ENCODE peak calls at places on chromosomes 6 and 20, in eight cellular contexts. X is uterus; C is AG04450; B is NB4; W is ascending aorta; A is CD8-positive, alpha-beta T cell; Q is cardiac fibroblast; D is heart left ventricle. Y is an unnamed sample.

GRCh38 chr6:1082040-1082935 is 229.6 kb upstream of the FOXQ1 start:
- DNase-seq in Q (peak), D (no peak), W (no peak), B (peak), X (no peak), A (no peak), C (peak), Y (no peak)

GRCh38 chr6:116536216-116536621 is 9.3 kb downstream of the TRAPPC3L start:
- DNase-seq in Q (peak), C (no peak), A (no peak), D (no peak), B (peak), X (no peak), W (no peak), Y (no peak)

GRCh38 chr6:127516676-127517273 is 2.4 kb downstream of the MTCL3 start:
- DNase-seq in W (no peak), B (peak), A (peak), D (no peak), Q (peak), C (no peak), X (no peak), Y (peak)

GRCh38 chr6:31877651-31878161 is 1.1 kb downstream of the SLC44A4 start:
- DNase-seq in Q (no peak), X (no peak), B (no peak), A (no peak), D (no peak), C (no peak), W (no peak), Y (no peak)

GRCh38 chr6:28757429-28758045 is 166.2 kb downstream of the TRIM27 start:
- DNase-seq in B (no peak), Q (no peak), W (no peak), A (no peak), X (no peak), D (no peak), C (no peak), Y (no peak)

GRCh38 chr6:144544266-144544830 is 259.2 kb downstream of the UTRN start:
- DNase-seq in Q (no peak), C (no peak), X (no peak), D (no peak), W (no peak), B (no peak), A (no peak), Y (no peak)

GRCh38 chr20:56348306-56348695 is 10.5 kb upstream of the FAM210B start:
- DNase-seq in W (no peak), Q (peak), C (no peak), D (no peak), X (no peak), B (no peak), A (no peak), Y (no peak)

GRCh38 chr20:47506335-47506734 is 4.6 kb downstream of the NCOA3 start:
- DNase-seq in A (no peak), C (no peak), Q (no peak), B (no peak), D (no peak), W (no peak), X (no peak), Y (no peak)

GRCh38 chr6:13712485-13712990 is 903 bp upstream of the RANBP9 start:
- DNase-seq in B (peak), Q (peak), C (no peak), A (no peak), X (no peak), D (no peak), W (no peak), Y (no peak)

GRCh38 chr6:4804095-4804494 is 27.9 kb downstream of the CDYL start:
- DNase-seq in W (no peak), B (peak), C (no peak), D (no peak), Q (peak), X (no peak), A (no peak), Y (peak)

GRCh38 chr6:42961020-42961470 is 491 bp downstream of the GNMT start:
- DNase-seq in X (no peak), Q (no peak), A (no peak), D (no peak), C (no peak), W (no peak), B (no peak), Y (no peak)

GRCh38 chr6:109002100-109002697 is 92.4 kb downstream of the SESN1 start:
- DNase-seq in X (peak), A (no peak), D (no peak), W (no peak), Q (peak), C (no peak), B (no peak), Y (no peak)

GRCh38 chr6:164252952-164253351 is 838.4 kb downstream of the QKI start:
- DNase-seq in B (peak), Q (peak), D (no peak), W (no peak), C (no peak), X (no peak), A (no peak), Y (no peak)

GRCh38 chr6:170542031-170542719 is 10.9 kb downstream of the PSMB1 start:
- DNase-seq in Q (peak), C (no peak), A (no peak), W (no peak), X (no peak), D (no peak), B (no peak), Y (no peak)

GRCh38 chr6:162090734-162091133 is 636.8 kb downstream of the PRKN start:
- DNase-seq in A (no peak), W (no peak), Q (peak), X (no peak), D (no peak), C (no peak), B (no peak), Y (peak)

GRCh38 chr6:67606905-67607828 is 1027.9 kb upstream of the ADGRB3 start:
- DNase-seq in Q (peak), D (no peak), X (no peak), W (no peak), A (no peak), C (no peak), B (no peak), Y (peak)

GRCh38 chr6:145903356-145904102 is 60.6 kb downstream of the SHPRH start:
- DNase-seq in A (no peak), C (no peak), D (no peak), Q (peak), X (no peak), B (no peak), W (no peak), Y (no peak)

GRCh38 chr6:156991971-156992370 is 214.8 kb downstream of the ARID1B start:
- DNase-seq in W (no peak), A (no peak), X (no peak), C (peak), B (no peak), Q (no peak), D (no peak), Y (no peak)

GRCh38 chr6:39137235-39137634 is 22.2 kb upstream of the SAYSD1 start:
- DNase-seq in X (no peak), Q (peak), A (no peak), D (no peak), C (peak), B (peak), W (no peak), Y (peak)

GRCh38 chr6:151063339-151063738 is 176.4 kb upstream of the AKAP12 start:
- DNase-seq in D (no peak), Q (peak), X (no peak), C (no peak), B (no peak), W (no peak), A (no peak), Y (peak)

GRCh38 chr20:16143596-16143995 is 429.7 kb downstream of the KIF16B start:
- DNase-seq in X (no peak), C (no peak), A (no peak), D (no peak), Q (no peak), B (no peak), W (no peak), Y (no peak)

GRCh38 chr6:32718879-32719278 is 22.3 kb upstream of the HLA-DQA2 start:
- DNase-seq in B (no peak), W (no peak), D (no peak), Q (no peak), C (no peak), A (no peak), X (no peak), Y (no peak)

GRCh38 chr6:36216559-36216958 is 20.0 kb downstream of the BRPF3 start:
- DNase-seq in Q (peak), W (no peak), A (no peak), B (no peak), D (no peak), C (peak), X (no peak), Y (peak)

GRCh38 chr20:62856931-62857619 is 4.5 kb downstream of the TCFL5 start:
- DNase-seq in W (no peak), Q (no peak), A (no peak), D (no peak), B (no peak), X (no peak), C (no peak), Y (no peak)

GRCh38 chr6:144138542-144138941 is 11.8 kb upstream of the STX11 start:
- DNase-seq in C (no peak), A (no peak), B (no peak), W (no peak), D (no peak), Q (no peak), X (no peak), Y (peak)

GRCh38 chr20:8183526-8183925 is 51.5 kb downstream of the PLCB1 start:
- DNase-seq in C (no peak), D (no peak), X (no peak), W (no peak), B (no peak), A (no peak), Q (peak), Y (no peak)

GRCh38 chr6:160133441-160134336 is 12.1 kb downstream of the SLC22A1 start:
- DNase-seq in D (no peak), A (no peak), B (no peak), Q (no peak), W (peak), C (no peak), X (no peak), Y (no peak)

GRCh38 chr6:80535914-80536565 is 429.6 kb downstream of the BCKDHB start:
- DNase-seq in C (no peak), Q (no peak), A (no peak), B (no peak), W (no peak), X (no peak), D (no peak), Y (no peak)

GRCh38 chr20:44692932-44693476 is 22.2 kb upstream of the CCN5 start:
- DNase-seq in A (no peak), D (peak), Q (peak), C (peak), W (peak), B (no peak), X (peak), Y (peak)

GRCh38 chr20:4320284-4320683 is 304.9 kb upstream of the RNF24 start:
- DNase-seq in A (no peak), C (no peak), W (peak), D (no peak), B (peak), X (no peak), Q (no peak), Y (no peak)

GRCh38 chr20:10762216-10762615 is 88.4 kb upstream of the JAG1 start:
- DNase-seq in W (no peak), B (no peak), X (no peak), C (no peak), Q (no peak), A (no peak), D (no peak), Y (no peak)

GRCh38 chr6:142946924-142947701 is 2.1 kb upstream of the HIVEP2 start:
- DNase-seq in A (peak), X (peak), B (peak), D (peak), Q (peak), W (peak), C (no peak), Y (no peak)

GRCh38 chr6:139743629-139744028 is 369.2 kb upstream of the CITED2 start:
- DNase-seq in C (peak), X (no peak), A (no peak), W (no peak), D (no peak), B (no peak), Q (peak), Y (peak)

GRCh38 chr6:17648745-17649144 is 48.6 kb downstream of the FAM8A1 start:
- DNase-seq in C (no peak), X (no peak), Q (no peak), D (no peak), A (no peak), B (no peak), W (no peak), Y (no peak)

GRCh38 chr6:138987299-138987642 is 782 bp downstream of the REPS1 start:
- DNase-seq in A (no peak), B (no peak), C (no peak), W (no peak), D (peak), X (no peak), Q (no peak), Y (no peak)

GRCh38 chr20:11090751-11091150 is 417.0 kb upstream of the JAG1 start:
- DNase-seq in B (no peak), W (no peak), D (no peak), C (no peak), Q (no peak), A (no peak), X (no peak), Y (no peak)

DNA sequence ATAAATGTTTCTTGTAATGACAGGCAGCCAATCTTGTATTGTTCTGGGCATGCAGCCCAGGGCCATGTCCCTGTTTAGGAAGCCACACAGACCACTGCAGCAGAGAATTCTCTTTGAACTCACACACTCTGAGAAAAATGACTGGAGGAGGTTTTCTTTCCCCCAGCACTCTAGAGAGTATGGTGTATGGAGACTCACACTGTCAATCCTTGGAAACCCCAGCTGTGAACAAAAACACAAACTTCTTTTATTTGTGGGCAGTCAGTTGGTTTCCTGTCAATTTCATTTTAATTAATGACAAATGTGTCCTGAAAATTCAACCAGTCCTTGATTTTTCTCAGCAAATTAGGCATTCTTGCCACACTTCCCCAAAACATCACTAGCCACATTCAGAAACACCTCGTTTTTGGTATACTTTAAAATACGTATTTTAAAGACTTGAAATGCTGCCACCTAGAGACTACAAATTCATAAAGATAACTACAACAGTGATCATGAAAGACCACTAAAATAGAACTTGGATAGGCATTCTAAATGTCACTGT is 52.9 kb upstream of the UFL1 start:
- DNase-seq in X (no peak), D (no peak), B (peak), Q (peak), C (no peak), A (no peak), W (no peak), Y (no peak)
- TF ChIP-seq CTCF in X (no peak), D (no peak), B (peak), Q (no peak), C (no peak), A (no peak), W (no peak), Y (no peak)

GRCh38 chr20:64254571-64255360 is 782 bp upstream of the PCMTD2 start:
- DNase-seq in C (no peak), W (no peak), A (no peak), D (no peak), B (no peak), Q (no peak), X (no peak), Y (no peak)

GRCh38 chr20:64258071-64258823 is 2.7 kb downstream of the PCMTD2 start:
- DNase-seq in D (no peak), X (no peak), A (no peak), B (no peak), Q (no peak), C (no peak), W (no peak), Y (no peak)

GRCh38 chr20:64257107-64257757 is 1.7 kb downstream of the PCMTD2 start:
- DNase-seq in A (no peak), C (no peak), X (no peak), W (no peak), B (no peak), Q (no peak), D (no peak), Y (no peak)

GRCh38 chr20:64255361-64256281 is at the start of gene PCMTD2:
- DNase-seq in W (peak), X (peak), B (peak), D (peak), A (peak), Q (peak), C (peak), Y (peak)

DNA sequence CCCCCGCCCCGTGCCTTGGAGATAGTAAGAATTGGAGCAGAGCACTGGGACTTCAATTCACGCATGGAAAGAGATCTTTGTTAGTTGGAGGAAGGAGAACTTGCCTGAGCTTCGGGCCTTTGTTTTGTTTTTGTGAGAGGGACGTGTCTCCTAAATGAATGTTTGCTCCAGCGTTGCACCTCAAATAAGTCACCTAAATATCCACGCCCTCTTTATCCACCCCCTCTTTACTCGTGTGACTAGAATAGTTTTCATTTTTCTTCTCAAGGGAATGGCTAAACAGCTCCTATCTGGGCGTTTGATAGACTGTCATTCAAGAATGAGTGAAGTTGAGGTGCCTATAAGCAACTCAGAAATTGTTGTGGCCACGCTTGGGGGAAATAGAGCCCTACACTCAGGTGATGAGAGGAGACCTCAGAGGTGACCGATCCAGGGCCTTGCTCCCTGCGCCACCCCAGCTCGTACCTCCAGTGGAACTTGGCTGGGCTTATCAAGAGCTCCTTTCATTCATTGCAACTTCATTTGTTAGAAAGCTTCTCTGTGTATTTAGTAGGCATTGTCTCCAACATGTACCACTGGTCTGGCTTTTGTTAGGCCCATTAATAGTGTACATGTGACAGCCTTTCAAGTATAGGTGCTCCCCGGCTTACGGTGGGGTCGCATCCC is 867 bp downstream of the PCMTD2 start:
- DNase-seq in Q (no peak), X (no peak), C (no peak), A (no peak), D (no peak), B (no peak), W (no peak), Y (no peak)
- H3K4me3 ChIP-seq in Q (peak), X (peak), C (peak), A (peak), D (peak), B (peak), W (peak), Y (peak)

DNA sequence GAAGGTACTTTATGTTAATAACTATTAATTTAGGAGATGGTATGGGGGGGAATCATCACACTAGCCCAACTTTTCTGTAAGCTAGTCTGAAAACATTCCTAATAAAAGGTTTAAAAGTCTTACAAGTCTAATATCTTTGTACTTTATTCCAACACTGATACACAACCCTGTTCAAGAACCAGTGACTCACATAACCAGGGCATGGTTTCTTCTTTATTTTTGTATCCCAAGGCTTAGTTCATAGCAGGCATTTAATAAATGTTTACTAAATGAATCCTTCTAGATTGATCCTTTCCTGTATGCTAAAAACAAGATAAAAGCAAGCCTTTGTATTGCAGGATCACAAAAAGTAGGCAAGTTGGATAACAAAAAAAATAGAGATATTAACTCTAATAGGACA is 9.7 kb downstream of the PNISR start:
- DNase-seq in C (no peak), W (no peak), A (no peak), D (no peak), B (no peak), Q (no peak), X (no peak), Y (no peak)
- TF ChIP-seq CTCF in C (no peak), W (no peak), A (no peak), D (no peak), B (no peak), Q (no peak), X (no peak), Y (no peak)

GRCh38 chr6:87830834-87831374 is 128.9 kb upstream of the AKIRIN2 start:
- DNase-seq in Q (no peak), C (no peak), W (no peak), D (no peak), A (no peak), X (no peak), B (no peak), Y (no peak)
- H3K4me3 ChIP-seq in Q (no peak), C (no peak), W (no peak), D (no peak), A (no peak), X (no peak), B (no peak), Y (no peak)

GRCh38 chr6:62889240-62889639 is 322.0 kb upstream of the FKBP1C start:
- DNase-seq in Q (no peak), D (no peak), C (no peak), W (no peak), B (no peak), X (no peak), A (no peak), Y (no peak)

GRCh38 chr6:62891065-62891647 is 320.1 kb upstream of the FKBP1C start:
- DNase-seq in B (peak), Q (peak), D (no peak), W (no peak), C (no peak), X (no peak), A (no peak), Y (no peak)
- TF ChIP-seq CTCF in B (no peak), Q (peak), D (no peak), W (no peak), C (peak), X (no peak), A (no peak), Y (no peak)

GRCh38 chr6:98842489-98843180 is 8.3 kb downstream of the POU3F2 start:
- DNase-seq in A (no peak), Q (no peak), B (no peak), X (no peak), W (no peak), D (no peak), C (no peak), Y (no peak)
- H3K4me3 ChIP-seq in A (no peak), Q (no peak), B (no peak), X (no peak), W (no peak), D (no peak), C (no peak), Y (no peak)

DNA sequence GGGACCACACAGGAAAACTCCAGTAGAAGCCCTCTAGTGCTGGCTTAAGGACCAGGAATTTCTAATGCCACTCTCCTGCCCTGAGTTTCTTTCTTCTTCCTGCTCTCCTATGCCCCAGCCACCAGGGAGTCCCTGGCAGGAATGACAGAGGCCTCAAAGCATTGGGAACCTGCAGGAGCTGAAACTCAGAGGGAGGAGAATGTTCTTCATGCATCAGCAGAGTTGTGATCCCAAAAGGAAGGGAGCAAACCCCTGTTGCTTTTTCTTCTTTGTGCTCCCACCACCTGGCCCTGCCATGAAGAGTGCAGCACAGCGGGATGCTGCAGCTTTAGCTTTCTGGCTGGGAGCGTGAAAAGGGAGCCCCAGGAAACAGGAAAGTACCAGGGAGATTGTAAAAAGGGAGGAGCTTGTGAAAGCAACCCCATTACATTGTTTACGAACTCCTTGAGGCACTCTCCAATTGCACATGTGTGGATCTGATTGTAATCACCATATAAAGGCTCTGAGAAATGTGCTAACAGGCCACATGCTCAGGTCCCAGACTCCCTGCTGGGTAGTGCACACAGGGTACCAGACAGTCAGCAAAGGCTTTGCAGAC is 34.7 kb upstream of the FKBP1A start:
- DNase-seq in B (peak), A (no peak), Q (peak), W (no peak), C (no peak), X (no peak), D (no peak), Y (no peak)
- TF ChIP-seq CTCF in B (no peak), A (no peak), Q (no peak), W (no peak), C (peak), X (no peak), D (no peak), Y (peak)

GRCh38 chr6:167502471-167502870 is 177.6 kb downstream of the TTLL2 start:
- DNase-seq in D (no peak), B (no peak), Q (no peak), A (no peak), X (no peak), C (no peak), W (no peak), Y (no peak)
- H3K4me3 ChIP-seq in D (no peak), B (no peak), Q (no peak), A (no peak), X (no peak), C (no peak), W (no peak), Y (no peak)

Y was measured in astrocyte of the cerebellum.